ENCODE peak calls at places on chromosomes 11 and 22, in nine cellular contexts. One of them, this sample, is unnamed.

GRCh38 chr11:27391336-27392015 is 28.5 kb upstream of the CCDC34 start:
- DNase-seq in AG09309: no peak
- DNase-seq in A549: no peak
- DNase-seq in lower lobe of right lung: no peak
- DNase-seq in GM23248: peak; percentile 39
- DNase-seq in body of pancreas: no peak
- DNase-seq in cardiac fibroblast: no peak
- DNase-seq in trophoblast cell: peak; percentile 26
- DNase-seq in coronary artery: no peak
- DNase-seq in this sample: no peak

GRCh38 chr11:64124147-64124546 is 41.8 kb downstream of the MACROD1 start:
- DNase-seq in lower lobe of right lung: no peak
- DNase-seq in cardiac fibroblast: no peak
- DNase-seq in AG09309: no peak
- DNase-seq in coronary artery: no peak
- DNase-seq in A549: no peak
- DNase-seq in body of pancreas: no peak
- DNase-seq in trophoblast cell: peak; percentile 62
- DNase-seq in GM23248: no peak
- DNase-seq in this sample: no peak

GRCh38 chr22:29269731-29270474 is 1.8 kb downstream of the EWSR1 start:
- DNase-seq in GM23248: peak; percentile 38
- DNase-seq in cardiac fibroblast: peak; percentile 22
- DNase-seq in trophoblast cell: peak; percentile 24
- DNase-seq in AG09309: no peak
- DNase-seq in body of pancreas: peak; percentile 38
- DNase-seq in A549: no peak
- DNase-seq in coronary artery: no peak
- DNase-seq in lower lobe of right lung: no peak
- DNase-seq in this sample: no peak

GRCh38 chr11:109933126-109933525 is 160.1 kb upstream of the ZC3H12C start:
- DNase-seq in body of pancreas: no peak
- DNase-seq in coronary artery: no peak
- DNase-seq in A549: no peak
- DNase-seq in cardiac fibroblast: peak; percentile 39
- DNase-seq in lower lobe of right lung: no peak
- DNase-seq in GM23248: peak; percentile 22
- DNase-seq in trophoblast cell: peak; percentile 69
- DNase-seq in AG09309: no peak
- DNase-seq in this sample: no peak

GRCh38 chr11:69551963-69552362 is 70.5 kb downstream of the LINC01488 start:
- DNase-seq in cardiac fibroblast: no peak
- DNase-seq in coronary artery: no peak
- DNase-seq in A549: no peak
- DNase-seq in AG09309: no peak
- DNase-seq in lower lobe of right lung: peak; percentile 4
- DNase-seq in GM23248: no peak
- DNase-seq in trophoblast cell: peak; percentile 52
- DNase-seq in body of pancreas: no peak
- DNase-seq in this sample: no peak

GRCh38 chr11:91170711-91171110 is 947.9 kb upstream of the CHORDC1 start:
- DNase-seq in AG09309: no peak
- DNase-seq in GM23248: no peak
- DNase-seq in coronary artery: no peak
- DNase-seq in cardiac fibroblast: peak; percentile 20
- DNase-seq in lower lobe of right lung: no peak
- DNase-seq in A549: no peak
- DNase-seq in trophoblast cell: peak; percentile 10
- DNase-seq in body of pancreas: no peak
- DNase-seq in this sample: no peak

GRCh38 chr11:14423633-14424032 is 64.7 kb upstream of the RRAS2 start:
- DNase-seq in GM23248: peak; percentile 42
- DNase-seq in cardiac fibroblast: peak; percentile 73
- DNase-seq in lower lobe of right lung: no peak
- DNase-seq in coronary artery: no peak
- DNase-seq in A549: no peak
- DNase-seq in AG09309: no peak
- DNase-seq in trophoblast cell: no peak
- DNase-seq in body of pancreas: no peak
- DNase-seq in this sample: no peak

GRCh38 chr11:71499546-71499945 is 27.5 kb upstream of the KRTAP5-7 start:
- DNase-seq in coronary artery: no peak
- DNase-seq in trophoblast cell: no peak
- DNase-seq in cardiac fibroblast: no peak
- DNase-seq in lower lobe of right lung: no peak
- DNase-seq in A549: no peak
- DNase-seq in body of pancreas: no peak
- DNase-seq in AG09309: no peak
- DNase-seq in GM23248: no peak
- DNase-seq in this sample: no peak

GRCh38 chr11:24386551-24387404 is 110.1 kb upstream of the LUZP2 start:
- DNase-seq in trophoblast cell: peak; percentile 26
- DNase-seq in cardiac fibroblast: peak; percentile 52
- DNase-seq in body of pancreas: peak; percentile 2
- DNase-seq in coronary artery: no peak
- DNase-seq in lower lobe of right lung: no peak
- DNase-seq in GM23248: peak; percentile 65
- DNase-seq in A549: no peak
- DNase-seq in AG09309: no peak
- DNase-seq in this sample: no peak

GRCh38 chr11:133784359-133784758 is 61.0 kb downstream of the SPATA19 start:
- DNase-seq in GM23248: no peak
- DNase-seq in lower lobe of right lung: no peak
- DNase-seq in cardiac fibroblast: no peak
- DNase-seq in AG09309: no peak
- DNase-seq in trophoblast cell: no peak
- DNase-seq in body of pancreas: no peak
- DNase-seq in coronary artery: no peak
- DNase-seq in A549: no peak
- DNase-seq in this sample: no peak

GRCh38 chr22:28815729-28816128 is 15.4 kb upstream of the XBP1 start:
- DNase-seq in lower lobe of right lung: no peak
- DNase-seq in cardiac fibroblast: no peak
- DNase-seq in AG09309: no peak
- DNase-seq in trophoblast cell: no peak
- DNase-seq in coronary artery: no peak
- DNase-seq in body of pancreas: no peak
- DNase-seq in A549: no peak
- DNase-seq in GM23248: no peak
- DNase-seq in this sample: no peak

GRCh38 chr11:87466228-87466627 is 428.5 kb downstream of the TMEM135 start:
- DNase-seq in GM23248: peak; percentile 73
- DNase-seq in trophoblast cell: no peak
- DNase-seq in coronary artery: no peak
- DNase-seq in AG09309: peak; percentile 17
- DNase-seq in cardiac fibroblast: no peak
- DNase-seq in A549: no peak
- DNase-seq in body of pancreas: peak; percentile 27
- DNase-seq in lower lobe of right lung: no peak
- DNase-seq in this sample: no peak

GRCh38 chr22:46068908-46069481 is 81.3 kb upstream of the PPARA start:
- DNase-seq in AG09309: peak; percentile 96
- DNase-seq in GM23248: peak; percentile 84
- DNase-seq in cardiac fibroblast: peak; percentile 79
- DNase-seq in lower lobe of right lung: peak; percentile 52
- DNase-seq in A549: no peak
- DNase-seq in coronary artery: peak; percentile 63
- DNase-seq in trophoblast cell: no peak
- DNase-seq in body of pancreas: no peak
- DNase-seq in this sample: no peak

GRCh38 chr22:46068176-46068907 is 82.0 kb upstream of the PPARA start:
- DNase-seq in coronary artery: no peak
- DNase-seq in lower lobe of right lung: no peak
- DNase-seq in trophoblast cell: no peak
- DNase-seq in body of pancreas: no peak
- DNase-seq in GM23248: peak; percentile 71
- DNase-seq in cardiac fibroblast: peak; percentile 66
- DNase-seq in AG09309: no peak
- DNase-seq in A549: no peak
- DNase-seq in this sample: no peak

GRCh38 chr22:46066691-46067090 is 83.6 kb upstream of the PPARA start:
- DNase-seq in GM23248: peak; percentile 82
- DNase-seq in cardiac fibroblast: peak; percentile 73
- DNase-seq in A549: no peak
- DNase-seq in AG09309: no peak
- DNase-seq in trophoblast cell: no peak
- DNase-seq in coronary artery: peak; percentile 62
- DNase-seq in body of pancreas: no peak
- DNase-seq in lower lobe of right lung: peak; percentile 25
- DNase-seq in this sample: no peak

GRCh38 chr22:46065733-46066454 is 84.4 kb upstream of the PPARA start:
- DNase-seq in A549: no peak
- DNase-seq in trophoblast cell: no peak
- DNase-seq in cardiac fibroblast: peak; percentile 58
- DNase-seq in lower lobe of right lung: no peak
- DNase-seq in AG09309: no peak
- DNase-seq in coronary artery: no peak
- DNase-seq in GM23248: peak; percentile 55
- DNase-seq in body of pancreas: no peak
- DNase-seq in this sample: no peak

DNA sequence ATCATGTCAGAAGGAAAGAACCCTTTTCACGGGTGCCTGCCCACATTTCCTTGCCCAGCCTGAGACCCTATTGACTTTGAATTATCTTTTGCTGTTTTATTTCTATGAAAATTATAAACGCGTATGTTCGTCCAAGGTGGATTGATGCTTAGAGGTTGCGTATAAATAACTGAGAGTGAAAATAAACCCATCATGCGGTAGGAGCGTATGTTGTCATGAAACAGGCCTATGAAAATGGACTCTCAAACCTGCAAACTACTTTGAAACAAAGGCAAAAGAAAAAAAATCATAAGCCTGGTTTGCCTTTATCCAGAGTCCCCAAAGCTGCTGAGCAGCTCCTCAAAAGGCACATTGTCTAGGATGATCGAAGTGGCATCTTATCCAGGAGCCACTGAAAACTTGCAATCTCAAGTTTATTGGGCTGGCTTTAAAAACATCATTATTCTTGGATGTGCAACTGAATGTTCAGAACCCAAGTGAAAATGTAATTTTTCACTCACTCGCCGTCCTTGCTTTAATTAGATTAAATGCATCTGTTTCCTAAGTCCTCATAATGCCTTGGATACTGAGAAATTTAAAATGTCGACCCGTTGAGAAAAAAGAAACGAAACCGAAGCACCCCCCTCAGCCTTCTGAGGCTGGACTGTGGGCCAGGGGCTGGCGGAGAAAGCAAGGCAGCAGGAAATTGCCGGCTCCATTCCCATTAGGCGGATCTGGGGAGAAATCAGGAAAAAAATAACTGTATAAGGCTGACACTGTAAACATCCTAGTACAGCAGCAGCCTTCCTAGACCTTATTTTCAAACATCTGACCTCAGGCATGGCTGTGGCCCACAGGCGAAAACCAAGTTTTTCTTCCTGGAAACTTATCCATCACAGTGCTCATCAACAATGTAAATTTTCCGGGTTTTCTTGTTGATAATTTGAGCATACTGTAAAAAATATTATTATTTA is 82.9 kb upstream of the PPARA start:
- DNase-seq in cardiac fibroblast: peak; percentile 63
- DNase-seq in lower lobe of right lung: peak; percentile 16
- DNase-seq in coronary artery: peak; percentile 70
- DNase-seq in AG09309: no peak
- DNase-seq in A549: no peak
- DNase-seq in GM23248: peak; percentile 56
- DNase-seq in trophoblast cell: no peak
- DNase-seq in body of pancreas: no peak
- DNase-seq in this sample: no peak
- H3K4me3 ChIP-seq in cardiac fibroblast: no peak overlapping the region
- H3K4me3 ChIP-seq in lower lobe of right lung: peak overlapping the region; percentile 38
- H3K4me3 ChIP-seq in coronary artery: peak overlapping the region; percentile 61
- H3K4me3 ChIP-seq in AG09309: peak overlapping the region; percentile 35
- H3K4me3 ChIP-seq in A549: peak overlapping the region; percentile 32
- H3K4me3 ChIP-seq in GM23248: peak overlapping the region; percentile 76
- H3K4me3 ChIP-seq in trophoblast cell: no peak overlapping the region
- H3K4me3 ChIP-seq in body of pancreas: no peak overlapping the region
- H3K4me3 ChIP-seq in this sample: peak overlapping the region; percentile 90

GRCh38 chr11:126357969-126358762 is 2.7 kb downstream of the ST3GAL4 start:
- DNase-seq in A549: no peak
- DNase-seq in AG09309: no peak
- DNase-seq in GM23248: peak; percentile 45
- DNase-seq in coronary artery: no peak
- DNase-seq in trophoblast cell: no peak
- DNase-seq in cardiac fibroblast: no peak
- DNase-seq in lower lobe of right lung: no peak
- DNase-seq in body of pancreas: no peak
- DNase-seq in this sample: no peak
- H3K4me3 ChIP-seq in A549: no peak overlapping the region
- H3K4me3 ChIP-seq in AG09309: peak overlapping the region; percentile 84
- H3K4me3 ChIP-seq in GM23248: peak overlapping the region; percentile 80
- H3K4me3 ChIP-seq in coronary artery: peak overlapping the region; percentile 87
- H3K4me3 ChIP-seq in trophoblast cell: no peak overlapping the region
- H3K4me3 ChIP-seq in cardiac fibroblast: peak overlapping the region; percentile 75
- H3K4me3 ChIP-seq in lower lobe of right lung: peak overlapping the region; percentile 72
- H3K4me3 ChIP-seq in body of pancreas: no peak overlapping the region
- H3K4me3 ChIP-seq in this sample: peak overlapping the region; percentile 81

DNA sequence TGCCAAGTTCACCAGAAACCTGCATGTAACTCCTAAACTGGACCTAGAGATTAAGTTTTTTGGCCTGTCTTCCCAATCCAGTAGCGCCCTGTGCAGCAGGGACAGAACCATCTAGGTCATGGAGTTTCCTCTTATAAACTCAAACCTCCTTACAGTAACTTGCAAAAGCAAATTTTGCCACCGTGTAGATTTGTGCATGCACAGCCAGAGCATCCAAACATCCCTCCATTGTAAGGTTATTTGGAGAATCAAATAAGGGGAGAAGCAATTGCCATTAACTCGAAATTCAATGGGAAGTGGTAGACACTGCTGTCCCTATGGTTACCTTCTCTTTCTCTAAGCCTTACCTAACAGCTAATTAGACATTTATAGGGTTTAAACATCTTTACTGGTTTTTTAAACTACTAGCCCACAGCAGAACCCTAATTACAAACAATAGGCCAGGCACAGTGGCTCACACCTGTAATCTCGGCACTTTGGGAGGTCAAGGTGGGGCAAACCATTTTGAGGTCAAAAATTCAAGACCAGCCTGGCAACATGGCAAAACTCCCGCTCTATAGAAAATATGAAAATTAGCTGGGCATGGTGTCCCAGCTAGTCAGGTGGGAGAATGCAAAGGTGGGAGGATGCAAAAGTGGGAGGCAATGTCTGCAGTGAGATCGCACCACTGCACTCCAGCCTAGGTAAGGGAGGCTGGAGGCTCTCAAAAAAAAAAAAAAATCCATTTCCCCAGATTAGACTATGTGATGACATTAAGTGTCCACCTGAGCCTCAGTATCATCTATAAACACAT is 6.6 kb downstream of the HSPA8 start:
- DNase-seq in trophoblast cell: peak; percentile 22
- DNase-seq in body of pancreas: no peak
- DNase-seq in A549: no peak
- DNase-seq in GM23248: no peak
- DNase-seq in lower lobe of right lung: no peak
- DNase-seq in cardiac fibroblast: no peak
- DNase-seq in AG09309: no peak
- DNase-seq in coronary artery: no peak
- DNase-seq in this sample: no peak
- H3K4me3 ChIP-seq in trophoblast cell: no peak overlapping the region
- H3K4me3 ChIP-seq in body of pancreas: no peak overlapping the region
- H3K4me3 ChIP-seq in A549: no peak overlapping the region
- H3K4me3 ChIP-seq in GM23248: no peak overlapping the region
- H3K4me3 ChIP-seq in lower lobe of right lung: no peak overlapping the region
- H3K4me3 ChIP-seq in cardiac fibroblast: no peak overlapping the region
- H3K4me3 ChIP-seq in AG09309: no peak overlapping the region
- H3K4me3 ChIP-seq in coronary artery: no peak overlapping the region
- H3K4me3 ChIP-seq in this sample: no peak overlapping the region

GRCh38 chr11:65417702-65418430 is 4.7 kb upstream of the NEAT1 start:
- DNase-seq in lower lobe of right lung: peak; percentile 72
- DNase-seq in A549: no peak
- DNase-seq in coronary artery: peak; percentile 92
- DNase-seq in trophoblast cell: peak; percentile 47
- DNase-seq in AG09309: no peak
- DNase-seq in GM23248: peak; percentile 69
- DNase-seq in cardiac fibroblast: peak; percentile 25
- DNase-seq in body of pancreas: peak; percentile 57
- DNase-seq in this sample: no peak
- H3K4me3 ChIP-seq in lower lobe of right lung: peak overlapping the region; percentile 91
- H3K4me3 ChIP-seq in A549: peak overlapping the region; percentile 23
- H3K4me3 ChIP-seq in coronary artery: peak overlapping the region; percentile 90
- H3K4me3 ChIP-seq in trophoblast cell: peak overlapping the region; percentile 13
- H3K4me3 ChIP-seq in AG09309: peak overlapping the region; percentile 24
- H3K4me3 ChIP-seq in GM23248: peak overlapping the region; percentile 65
- H3K4me3 ChIP-seq in cardiac fibroblast: peak overlapping the region; percentile 36
- H3K4me3 ChIP-seq in body of pancreas: no peak overlapping the region
- H3K4me3 ChIP-seq in this sample: peak overlapping the region; percentile 94